ENCODE peak calls at places on chromosomes 1 and 21, in five cellular contexts. K is PC-9, W is cardiac muscle cell, N is Peyer's patch, R is B cell. F is an unnamed sample.

GRCh38 chr1:191831572-191831971 is 326.7 kb upstream of the RGS18 start:
- DNase-seq in N (no peak), W (no peak), K (no peak), R (no peak), F (no peak)

GRCh38 chr1:195664628-195665027 is 943.6 kb downstream of the KCNT2 start:
- DNase-seq in K (no peak), R (no peak), N (no peak), W (peak), F (no peak)

GRCh38 chr1:155205035-155205434 is 2.7 kb downstream of the THBS3 start:
- DNase-seq in R (no peak), W (no peak), K (no peak), N (no peak), F (no peak)

GRCh38 chr21:41215856-41216408 is 48.0 kb downstream of the BACE2 start:
- DNase-seq in R (no peak), W (no peak), K (no peak), N (no peak), F (no peak)

GRCh38 chr1:205248793-205249601 is 21.3 kb downstream of the TMCC2 start:
- DNase-seq in W (peak), K (no peak), R (no peak), N (peak), F (no peak)

GRCh38 chr1:27298632-27299384 is 23.2 kb upstream of the TMEM222 start:
- DNase-seq in N (no peak), W (no peak), K (no peak), R (no peak), F (no peak)

GRCh38 chr1:245986404-245987221 is 520.5 kb downstream of the SMYD3 start:
- DNase-seq in N (no peak), W (peak), R (no peak), K (peak), F (no peak)

GRCh38 chr1:204564835-204565234 is 48.6 kb downstream of the MDM4 start:
- DNase-seq in W (no peak), R (peak), K (no peak), N (peak), F (no peak)

GRCh38 chr1:114094303-114094663 is 59.4 kb downstream of the SYT6 start:
- DNase-seq in W (peak), N (no peak), K (no peak), R (no peak), F (no peak)

GRCh38 chr1:86455078-86455477 is 13.6 kb upstream of the CLCA1 start:
- DNase-seq in W (peak), N (no peak), K (no peak), R (no peak), F (no peak)

DNA sequence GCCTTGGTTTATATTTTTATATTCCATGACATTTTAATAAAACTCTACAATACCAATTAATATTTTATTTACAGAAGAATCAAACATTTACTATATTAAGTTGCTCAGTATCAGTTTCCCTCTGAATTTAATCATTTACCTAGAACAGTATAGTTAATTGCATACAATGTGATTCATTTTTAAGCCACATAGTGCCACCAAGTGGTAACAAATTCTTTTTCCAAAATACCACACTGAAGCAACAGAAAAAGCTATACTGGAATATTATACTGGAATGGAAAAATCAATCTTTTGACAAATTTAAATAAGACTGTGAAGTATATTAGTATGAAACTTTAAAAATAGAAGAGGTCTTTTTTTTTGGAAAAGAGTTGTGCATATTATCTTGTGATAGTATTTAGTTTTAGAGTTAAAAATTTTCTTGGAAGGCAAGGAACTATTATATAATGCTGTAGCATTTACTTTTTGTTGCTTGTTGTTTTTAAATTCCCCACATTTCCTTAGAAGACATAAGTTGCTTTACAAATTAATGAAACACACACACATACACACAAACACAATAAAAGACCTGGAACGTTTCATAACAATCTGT is 57.3 kb downstream of the ZNF644 start:
- DNase-seq in W (peak), N (no peak), R (no peak), K (no peak), F (no peak)
- TF ChIP-seq CTCF in W (peak), N (peak), R (peak), K (peak), F (peak)

DNA sequence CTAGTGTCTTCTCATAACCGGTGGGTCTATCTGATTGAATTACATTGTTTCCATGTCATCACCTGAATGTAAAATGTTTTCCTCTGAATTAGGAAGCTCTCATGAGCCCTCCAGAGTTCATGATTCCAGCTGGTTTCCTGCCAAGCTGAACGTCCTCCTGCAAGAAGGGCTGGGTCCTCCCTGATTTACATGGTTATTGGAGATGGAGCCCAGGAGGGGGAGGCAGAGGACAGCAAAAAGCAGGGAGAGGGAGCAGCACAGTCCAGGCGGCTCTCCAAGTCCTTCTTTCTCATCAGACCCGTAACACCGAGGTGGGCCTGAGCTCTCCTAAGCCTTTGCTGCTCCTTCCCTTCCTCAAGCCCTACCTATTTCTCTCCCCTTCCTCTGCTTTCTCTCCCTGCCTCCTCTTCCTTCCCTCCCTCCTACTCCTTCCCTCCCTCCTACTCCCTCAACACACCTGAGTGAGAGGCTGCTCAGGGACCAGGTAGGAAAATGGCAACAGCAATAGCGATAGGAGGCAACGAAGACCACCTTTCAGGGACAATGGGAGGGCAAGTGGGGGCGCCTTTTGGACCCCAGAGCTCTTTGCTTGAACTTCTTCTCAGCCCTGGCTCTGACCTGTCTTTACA is 265.9 kb downstream of the PRDM2 start:
- DNase-seq in N (no peak), R (no peak), K (peak), W (peak), F (peak)
- TF ChIP-seq CTCF in N (peak), R (no peak), K (peak), W (peak), F (peak)

DNA sequence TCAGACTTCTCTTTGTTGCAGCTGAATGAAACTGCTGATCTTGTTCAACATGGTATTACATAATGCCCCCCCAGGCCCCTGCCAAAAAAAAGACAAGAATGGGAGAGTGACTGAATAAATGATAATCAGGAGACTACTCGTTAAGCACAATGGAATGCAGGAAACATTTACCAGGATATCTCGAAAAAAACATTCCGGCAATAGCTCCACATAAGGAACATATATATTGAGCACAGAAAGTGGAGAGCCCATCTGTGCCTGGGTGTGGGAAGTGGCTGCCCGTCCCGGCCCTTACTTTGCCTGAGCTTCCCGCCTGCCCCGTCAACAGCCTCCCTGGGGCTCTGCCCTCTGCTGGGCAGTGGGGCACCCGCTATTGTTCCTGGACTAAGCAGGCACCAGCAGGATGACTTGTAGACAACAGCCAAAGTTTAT is 13.4 kb downstream of the TRIM11 start:
- DNase-seq in R (no peak), K (peak), W (peak), N (no peak), F (peak)
- TF ChIP-seq CTCF in R (no peak), K (peak), W (peak), N (peak), F (no peak)

DNA sequence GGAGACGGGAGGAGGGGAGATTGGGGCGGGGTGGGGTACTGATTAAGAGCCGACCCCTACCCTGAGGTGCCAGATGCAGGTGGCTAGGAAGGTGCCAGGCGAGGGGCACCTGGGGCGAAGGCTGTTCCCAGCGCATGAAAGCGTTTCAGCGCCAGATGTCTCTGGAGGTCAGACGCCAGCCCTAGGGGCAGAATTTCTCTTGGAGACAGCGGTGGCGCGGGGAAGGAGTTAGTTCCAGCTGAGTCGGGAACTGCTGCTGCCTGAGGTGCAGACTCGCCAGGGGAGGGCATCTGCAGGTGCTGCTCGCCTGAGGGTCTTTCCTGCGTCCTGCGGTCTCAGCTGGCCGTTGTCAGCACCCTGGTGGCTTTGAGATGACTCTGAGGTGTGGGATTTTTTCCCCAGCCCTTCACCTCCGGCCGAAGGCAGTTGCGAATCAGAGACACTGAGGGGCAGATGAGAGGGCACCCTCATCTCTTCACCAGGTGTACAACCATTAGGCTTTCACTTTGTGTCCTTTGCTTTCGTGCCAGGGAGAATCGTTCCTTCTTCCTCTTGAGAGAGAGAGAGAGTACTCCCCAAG is 539 bp downstream of the CGN start:
- DNase-seq in N (peak), K (peak), W (no peak), R (peak), F (peak)
- TF ChIP-seq CTCF in N (peak), K (no peak), W (peak), R (no peak), F (no peak)

GRCh38 chr1:90434460-90434859 is 282.6 kb downstream of the BARHL2 start:
- DNase-seq in N (no peak), K (no peak), R (no peak), W (peak), F (peak)
- TF ChIP-seq CTCF in N (no peak), K (peak), R (no peak), W (peak), F (no peak)

GRCh38 chr1:231206856-231207255 is 34.2 kb upstream of the GNPAT start:
- DNase-seq in K (no peak), R (no peak), W (peak), N (no peak), F (no peak)
- TF ChIP-seq CTCF in K (no peak), R (no peak), W (peak), N (no peak), F (no peak)

DNA sequence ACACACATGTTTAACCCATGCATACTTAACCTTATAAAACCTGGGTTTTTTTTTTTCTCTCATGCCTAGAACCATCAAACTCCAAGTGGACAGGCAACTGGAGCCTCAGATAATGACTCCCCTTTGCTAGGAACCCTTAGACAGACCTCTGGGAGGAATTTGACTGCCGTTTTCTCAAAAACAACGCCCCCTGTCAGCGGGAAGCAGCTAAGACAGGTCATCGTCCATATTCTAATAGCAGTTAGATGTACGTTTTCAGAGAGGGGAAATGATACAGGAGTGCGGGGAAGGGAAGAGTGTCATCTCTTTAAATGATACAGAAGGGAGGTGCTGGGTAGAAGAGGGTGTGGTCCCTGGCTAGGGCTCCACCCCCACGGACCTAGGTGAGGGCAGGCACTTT is 34.7 kb downstream of the LRRC3 start:
- DNase-seq in W (no peak), R (no peak), K (no peak), N (no peak), F (no peak)
- TF ChIP-seq CTCF in W (peak), R (no peak), K (no peak), N (no peak), F (peak)

GRCh38 chr1:197178998-197179397 is 32.5 kb upstream of the ASPM start:
- DNase-seq in W (peak), N (no peak), K (no peak), R (no peak), F (no peak)
- TF ChIP-seq CTCF in W (peak), N (no peak), K (no peak), R (no peak), F (no peak)

GRCh38 chr21:44461005-44461404 is 5.7 kb downstream of the LRRC3 start:
- DNase-seq in K (no peak), N (no peak), R (no peak), W (no peak), F (no peak)

GRCh38 chr21:44460441-44460755 is 5.1 kb downstream of the LRRC3 start:
- DNase-seq in W (no peak), R (no peak), N (no peak), K (no peak), F (no peak)

GRCh38 chr21:44462834-44463200 is 7.5 kb downstream of the LRRC3 start:
- DNase-seq in K (no peak), W (no peak), R (no peak), N (no peak), F (no peak)

GRCh38 chr21:44462090-44462833 is 7.0 kb downstream of the LRRC3 start:
- DNase-seq in R (no peak), W (no peak), N (no peak), K (no peak), F (no peak)

GRCh38 chr21:44461438-44462089 is 6.3 kb downstream of the LRRC3 start:
- DNase-seq in W (no peak), R (no peak), N (no peak), K (no peak), F (peak)
- TF ChIP-seq CTCF in W (no peak), R (no peak), N (no peak), K (peak), F (peak)